ENCODE peak calls at places on chromosomes 1 and 21, in five cellular contexts. One of them, this sample, is unnamed.

GRCh38 chr1:869499-870244 is 54.1 kb upstream of the SAMD11 start:
- DNase-seq in stimulated activated CD4-positive, alpha-beta T cell treated with anti-CD3 and anti-CD28 coated beads, Interleukin-2, amount 100 ng/mL, for 24 hours: peak
- DNase-seq in C1 segment of cervical spinal cord: peak
- DNase-seq in Calu3: peak
- DNase-seq in occipital lobe: peak
- DNase-seq in this sample: no peak

GRCh38 chr1:17531682-17532487 is 7.6 kb upstream of the ARHGEF10L start:
- DNase-seq in stimulated activated CD4-positive, alpha-beta T cell treated with anti-CD3 and anti-CD28 coated beads, Interleukin-2, amount 100 ng/mL, for 24 hours: no peak
- DNase-seq in C1 segment of cervical spinal cord: peak
- DNase-seq in Calu3: no peak
- DNase-seq in occipital lobe: peak
- DNase-seq in this sample: peak

GRCh38 chr1:196407358-196408041 is 200.7 kb downstream of the KCNT2 start:
- DNase-seq in stimulated activated CD4-positive, alpha-beta T cell treated with anti-CD3 and anti-CD28 coated beads, Interleukin-2, amount 100 ng/mL, for 24 hours: no peak
- DNase-seq in C1 segment of cervical spinal cord: no peak
- DNase-seq in Calu3: no peak
- DNase-seq in occipital lobe: no peak
- DNase-seq in this sample: no peak

GRCh38 chr1:41657679-41658078 is 173.2 kb upstream of the EDN2 start:
- DNase-seq in stimulated activated CD4-positive, alpha-beta T cell treated with anti-CD3 and anti-CD28 coated beads, Interleukin-2, amount 100 ng/mL, for 24 hours: no peak
- DNase-seq in C1 segment of cervical spinal cord: no peak
- DNase-seq in Calu3: no peak
- DNase-seq in occipital lobe: no peak
- DNase-seq in this sample: no peak

GRCh38 chr1:67897270-67897949 is 64.1 kb upstream of the GNG12 start:
- DNase-seq in stimulated activated CD4-positive, alpha-beta T cell treated with anti-CD3 and anti-CD28 coated beads, Interleukin-2, amount 100 ng/mL, for 24 hours: no peak
- DNase-seq in C1 segment of cervical spinal cord: no peak
- DNase-seq in Calu3: peak
- DNase-seq in occipital lobe: no peak
- DNase-seq in this sample: no peak

GRCh38 chr1:171588230-171588629 is 33.8 kb upstream of the MYOCOS start:
- DNase-seq in stimulated activated CD4-positive, alpha-beta T cell treated with anti-CD3 and anti-CD28 coated beads, Interleukin-2, amount 100 ng/mL, for 24 hours: no peak
- DNase-seq in C1 segment of cervical spinal cord: no peak
- DNase-seq in Calu3: no peak
- DNase-seq in occipital lobe: no peak
- DNase-seq in this sample: no peak

GRCh38 chr1:86912501-86912900 is 1.4 kb downstream of the SELENOF start:
- DNase-seq in stimulated activated CD4-positive, alpha-beta T cell treated with anti-CD3 and anti-CD28 coated beads, Interleukin-2, amount 100 ng/mL, for 24 hours: no peak
- DNase-seq in C1 segment of cervical spinal cord: no peak
- DNase-seq in Calu3: no peak
- DNase-seq in occipital lobe: no peak
- DNase-seq in this sample: no peak

GRCh38 chr1:25432364-25432719 is 1.6 kb downstream of the MACO1 start:
- DNase-seq in stimulated activated CD4-positive, alpha-beta T cell treated with anti-CD3 and anti-CD28 coated beads, Interleukin-2, amount 100 ng/mL, for 24 hours: no peak
- DNase-seq in C1 segment of cervical spinal cord: no peak
- DNase-seq in Calu3: no peak
- DNase-seq in occipital lobe: no peak
- DNase-seq in this sample: no peak

GRCh38 chr1:6241107-6241886 is 2.7 kb upstream of the HES3 start:
- DNase-seq in stimulated activated CD4-positive, alpha-beta T cell treated with anti-CD3 and anti-CD28 coated beads, Interleukin-2, amount 100 ng/mL, for 24 hours: no peak
- DNase-seq in C1 segment of cervical spinal cord: no peak
- DNase-seq in Calu3: no peak
- DNase-seq in occipital lobe: no peak
- DNase-seq in this sample: no peak

GRCh38 chr1:113871597-113872113 is at the start of gene PTPN22:
- DNase-seq in stimulated activated CD4-positive, alpha-beta T cell treated with anti-CD3 and anti-CD28 coated beads, Interleukin-2, amount 100 ng/mL, for 24 hours: peak
- DNase-seq in C1 segment of cervical spinal cord: no peak
- DNase-seq in Calu3: no peak
- DNase-seq in occipital lobe: no peak
- DNase-seq in this sample: peak

GRCh38 chr21:39867198-39867650 is at the start of gene PCP4:
- DNase-seq in stimulated activated CD4-positive, alpha-beta T cell treated with anti-CD3 and anti-CD28 coated beads, Interleukin-2, amount 100 ng/mL, for 24 hours: peak
- DNase-seq in C1 segment of cervical spinal cord: no peak
- DNase-seq in Calu3: peak
- DNase-seq in occipital lobe: peak
- DNase-seq in this sample: no peak

GRCh38 chr1:27632387-27633297 is 2.3 kb downstream of the FGR start:
- DNase-seq in stimulated activated CD4-positive, alpha-beta T cell treated with anti-CD3 and anti-CD28 coated beads, Interleukin-2, amount 100 ng/mL, for 24 hours: peak
- DNase-seq in C1 segment of cervical spinal cord: no peak
- DNase-seq in Calu3: no peak
- DNase-seq in occipital lobe: no peak
- DNase-seq in this sample: no peak

GRCh38 chr1:2193514-2194251 is 889 bp downstream of the FAAP20 start:
- DNase-seq in stimulated activated CD4-positive, alpha-beta T cell treated with anti-CD3 and anti-CD28 coated beads, Interleukin-2, amount 100 ng/mL, for 24 hours: no peak
- DNase-seq in C1 segment of cervical spinal cord: no peak
- DNase-seq in Calu3: no peak
- DNase-seq in occipital lobe: no peak
- DNase-seq in this sample: no peak